ENCODE peak calls at places on chromosome 19, in eight cellular contexts. E is A673, A is mammary epithelial cell, W is upper lobe of right lung, O is cardiac muscle cell, N is transverse colon, V is lower lobe of right lung, L is GM23338. Z is an unnamed sample. For H3K4me1, the result is how much of the 10 kb centered on the place peaks cover.

GRCh38 chr19:32886241-32886640 is 16.7 kb upstream of the SLC7A9 start:
- DNase-seq in E (no peak), A (no peak), W (peak), O (no peak), N (no peak), V (no peak), L (no peak), Z (no peak)

GRCh38 chr19:16754207-16754806 is 34.7 kb downstream of the NWD1 start:
- DNase-seq in E (no peak), A (no peak), W (no peak), O (no peak), N (no peak), V (no peak), L (no peak), Z (no peak)

GRCh38 chr19:13284929-13285928 is 135.0 kb downstream of the IER2 start:
- DNase-seq in E (no peak), A (no peak), W (no peak), O (no peak), N (no peak), V (no peak), L (no peak), Z (no peak)

GRCh38 chr19:50974702-50975555 is 5.5 kb upstream of the KLK6 start:
- DNase-seq in E (no peak), A (no peak), W (no peak), O (no peak), N (no peak), V (no peak), L (no peak), Z (no peak)

GRCh38 chr19:18975864-18976263 is 34.8 kb upstream of the HOMER3 start:
- DNase-seq in E (peak), A (no peak), W (no peak), O (no peak), N (no peak), V (no peak), L (no peak), Z (no peak)

GRCh38 chr19:843180-843835 is 2.5 kb downstream of the PRTN3 start:
- DNase-seq in E (no peak), A (no peak), W (peak), O (no peak), N (no peak), V (peak), L (peak), Z (no peak)

GRCh38 chr19:12779162-12779993 is 4.0 kb upstream of the HOOK2 start:
- DNase-seq in E (peak), A (peak), W (no peak), O (peak), N (peak), V (no peak), L (peak), Z (no peak)

GRCh38 chr19:56377105-56377924 is 16.0 kb downstream of the ZNF582 start:
- DNase-seq in E (no peak), A (no peak), W (no peak), O (no peak), N (no peak), V (no peak), L (peak), Z (no peak)

GRCh38 chr19:34475975-34476594 is 5.5 kb upstream of the WTIP start:
- DNase-seq in E (no peak), A (no peak), W (no peak), O (no peak), N (no peak), V (no peak), L (peak), Z (no peak)

GRCh38 chr19:16328824-16329482 is 4.3 kb downstream of the KLF2 start:
- DNase-seq in E (no peak), A (no peak), W (no peak), O (no peak), N (no peak), V (peak), L (no peak), Z (no peak)

GRCh38 chr19:24101459-24102122 is 14.6 kb downstream of the ZNF254 start:
- DNase-seq in E (no peak), A (no peak), W (no peak), O (peak), N (no peak), V (no peak), L (no peak), Z (no peak)

GRCh38 chr19:703651-704446 is 4.9 kb upstream of the PALM start:
- DNase-seq in E (peak), A (peak), W (peak), O (peak), N (peak), V (peak), L (peak), Z (no peak)

GRCh38 chr19:36139473-36140288 is at the start of gene CAPNS1:
- DNase-seq in E (peak), A (peak), W (peak), O (peak), N (peak), V (peak), L (peak), Z (peak)

GRCh38 chr19:42121666-42122069 is 10.6 kb downstream of the POU2F2 start:
- DNase-seq in E (peak), A (peak), W (no peak), O (peak), N (peak), V (peak), L (peak), Z (peak)
- H3K4me1 ChIP-seq in E (under half), A (under half), W (under half), O (under half), N (under half), V (under half), L (under half), Z (under half)

GRCh38 chr19:39677931-39678889 is 22.5 kb downstream of the LGALS16 start:
- DNase-seq in E (no peak), A (no peak), W (no peak), O (no peak), N (no peak), V (peak), L (no peak), Z (no peak)
- H3K4me3 ChIP-seq in E (no peak), A (no peak), W (no peak), O (no peak), N (no peak), V (no peak), L (no peak), Z (no peak)

GRCh38 chr19:38266070-38266469 is 1.7 kb downstream of the SPINT2 start:
- DNase-seq in E (no peak), A (peak), W (no peak), O (no peak), N (no peak), V (no peak), L (no peak), Z (no peak)
- H3K4me1 ChIP-seq in E (under half), A (under half), W (under half), O (under half), N (under half), V (under half), L (half or more), Z (under half)

GRCh38 chr19:42097461-42097860 is 21.5 kb downstream of the ZNF574 start:
- DNase-seq in E (no peak), A (no peak), W (no peak), O (no peak), N (no peak), V (no peak), L (no peak), Z (no peak)

GRCh38 chr19:42098781-42099180 is 22.8 kb downstream of the ZNF574 start:
- DNase-seq in E (no peak), A (no peak), W (no peak), O (no peak), N (no peak), V (no peak), L (no peak), Z (no peak)

GRCh38 chr19:42095142-42095813 is 19.3 kb downstream of the ZNF574 start:
- DNase-seq in E (no peak), A (no peak), W (no peak), O (no peak), N (no peak), V (no peak), L (no peak), Z (no peak)

GRCh38 chr19:42095814-42096230 is 19.9 kb downstream of the ZNF574 start:
- DNase-seq in E (no peak), A (no peak), W (no peak), O (no peak), N (no peak), V (peak), L (peak), Z (peak)

DNA sequence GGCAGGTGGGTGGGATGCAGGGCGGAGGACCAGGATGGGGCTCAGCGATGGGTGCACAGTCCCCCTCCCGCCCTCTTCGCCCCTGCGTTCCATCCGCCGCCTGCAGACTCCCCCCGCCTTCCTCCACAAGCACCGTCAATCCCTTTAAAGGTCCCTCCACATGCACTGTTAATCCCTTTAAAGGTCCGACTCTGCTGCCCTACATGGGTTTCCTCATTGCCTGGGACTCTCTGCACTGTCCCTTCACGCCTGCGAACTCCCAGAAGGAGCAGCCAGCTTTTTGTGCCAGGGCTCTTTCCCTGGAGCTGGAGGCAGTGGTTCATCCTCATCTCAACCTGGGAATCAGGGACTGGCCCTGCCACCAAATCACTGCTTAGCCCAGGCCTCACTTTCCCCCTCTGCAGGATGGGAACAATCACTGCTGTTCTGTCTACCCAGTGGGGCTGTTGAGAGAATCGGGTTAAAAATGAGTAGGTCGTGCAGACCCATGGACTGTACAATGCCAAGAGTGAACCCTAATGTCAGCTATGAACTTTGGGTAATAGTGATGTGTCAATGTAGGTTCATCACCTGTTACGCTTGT is 20.4 kb downstream of the ZNF574 start:
- DNase-seq in E (no peak), A (no peak), W (no peak), O (no peak), N (no peak), V (no peak), L (peak), Z (no peak)
- H3K4me3 ChIP-seq in E (no peak), A (no peak), W (no peak), O (no peak), N (peak), V (no peak), L (peak), Z (no peak)

GRCh38 chr19:3401004-3401768 is 34.8 kb downstream of the NFIC start:
- DNase-seq in E (no peak), A (no peak), W (no peak), O (no peak), N (no peak), V (no peak), L (no peak), Z (no peak)

GRCh38 chr19:3396881-3397265 is 30.5 kb downstream of the NFIC start:
- DNase-seq in E (no peak), A (no peak), W (no peak), O (no peak), N (no peak), V (no peak), L (no peak), Z (no peak)

GRCh38 chr19:3398114-3398899 is 31.9 kb downstream of the NFIC start:
- DNase-seq in E (no peak), A (no peak), W (peak), O (peak), N (peak), V (peak), L (peak), Z (no peak)

GRCh38 chr19:3398900-3399278 is 32.5 kb downstream of the NFIC start:
- DNase-seq in E (no peak), A (no peak), W (no peak), O (no peak), N (no peak), V (no peak), L (no peak), Z (no peak)

GRCh38 chr19:3397266-3398022 is 31.1 kb downstream of the NFIC start:
- DNase-seq in E (no peak), A (peak), W (peak), O (peak), N (peak), V (peak), L (peak), Z (no peak)
- H3K4me1 ChIP-seq in E (under half), A (under half), W (under half), O (under half), N (under half), V (half or more), L (under half), Z (under half)

GRCh38 chr19:11482384-11483050 is 1.7 kb upstream of the ELAVL3 start:
- DNase-seq in E (peak), A (peak), W (peak), O (peak), N (peak), V (peak), L (peak), Z (no peak)

GRCh38 chr19:11483176-11484111 is 2.6 kb upstream of the ELAVL3 start:
- DNase-seq in E (no peak), A (no peak), W (no peak), O (no peak), N (no peak), V (no peak), L (peak), Z (no peak)

GRCh38 chr19:11480081-11480926 is 542 bp downstream of the ELAVL3 start:
- DNase-seq in E (no peak), A (no peak), W (no peak), O (no peak), N (no peak), V (no peak), L (peak), Z (no peak)

GRCh38 chr19:11480927-11481776 is at the start of gene ELAVL3:
- DNase-seq in E (peak), A (no peak), W (no peak), O (no peak), N (no peak), V (no peak), L (peak), Z (no peak)

GRCh38 chr19:11481777-11482383 is 1.0 kb upstream of the ELAVL3 start:
- DNase-seq in E (peak), A (peak), W (peak), O (peak), N (peak), V (peak), L (peak), Z (peak)
- H3K4me3 ChIP-seq in E (peak), A (peak), W (peak), O (peak), N (peak), V (peak), L (peak), Z (peak)

DNA sequence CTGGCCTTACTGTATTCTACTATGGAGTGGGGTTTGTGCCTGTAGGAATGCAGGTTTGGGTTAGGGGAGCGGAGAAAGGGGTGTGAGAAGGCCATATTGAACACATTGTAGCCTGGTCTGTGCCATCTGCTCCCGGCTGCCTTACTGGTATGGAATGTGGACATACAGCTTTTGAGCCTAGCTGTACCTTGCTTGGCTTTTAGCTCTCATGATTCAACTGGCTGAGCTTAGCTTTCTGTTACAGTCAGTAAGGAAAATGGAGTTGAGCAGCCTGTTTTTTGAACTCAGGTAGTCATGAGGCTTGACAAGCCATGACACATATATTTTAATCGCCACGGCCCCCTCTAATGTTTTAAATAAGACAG is 41.6 kb downstream of the ARHGAP35 start:
- DNase-seq in E (no peak), A (peak), W (no peak), O (no peak), N (no peak), V (no peak), L (peak), Z (peak)
- H3K4me1 ChIP-seq in E (under half), A (half or more), W (under half), O (under half), N (under half), V (half or more), L (under half), Z (under half)

DNA sequence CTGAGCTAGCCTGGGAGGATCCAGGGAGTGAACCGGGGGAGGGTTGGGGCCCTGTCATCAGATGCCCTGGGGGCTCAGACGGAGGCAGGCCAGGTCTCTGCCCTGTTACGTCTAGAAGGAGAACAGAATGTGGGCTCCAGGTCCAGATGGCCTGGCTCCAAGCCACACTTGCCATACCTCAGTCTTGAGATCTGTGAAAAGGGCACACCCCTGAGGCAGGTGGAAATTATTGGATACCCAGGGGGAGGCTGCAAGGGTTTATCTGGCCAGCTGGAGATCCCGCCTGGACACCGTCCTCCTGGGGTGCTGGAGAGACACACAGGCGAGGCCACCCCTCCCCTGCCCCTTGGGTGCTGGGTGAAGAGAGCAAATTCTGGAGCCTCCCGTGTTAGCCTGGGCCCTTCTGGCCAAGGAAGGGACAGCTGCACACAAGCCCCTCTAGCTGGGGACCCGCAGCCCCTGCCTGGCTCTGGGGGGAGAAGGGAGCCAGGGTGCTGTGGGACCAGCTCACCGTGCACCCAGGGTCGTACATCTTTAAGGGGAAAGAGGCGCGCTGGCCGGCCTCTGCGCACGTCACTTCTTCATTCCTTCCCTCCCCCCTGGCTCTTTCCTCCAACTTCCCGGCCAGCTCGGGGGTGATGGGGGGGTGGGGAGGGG is 808 bp upstream of the NFIC start:
- DNase-seq in E (peak), A (peak), W (peak), O (peak), N (peak), V (peak), L (no peak), Z (no peak)
- H3K4me3 ChIP-seq in E (peak), A (no peak), W (peak), O (peak), N (peak), V (peak), L (peak), Z (peak)

GRCh38 chr19:6442087-6442688 is 8.6 kb upstream of the SLC25A41 start:
- DNase-seq in E (no peak), A (no peak), W (no peak), O (no peak), N (no peak), V (no peak), L (no peak), Z (no peak)
- H3K4me1 ChIP-seq in E (under half), A (under half), W (under half), O (under half), N (under half), V (under half), L (under half), Z (under half)

DNA sequence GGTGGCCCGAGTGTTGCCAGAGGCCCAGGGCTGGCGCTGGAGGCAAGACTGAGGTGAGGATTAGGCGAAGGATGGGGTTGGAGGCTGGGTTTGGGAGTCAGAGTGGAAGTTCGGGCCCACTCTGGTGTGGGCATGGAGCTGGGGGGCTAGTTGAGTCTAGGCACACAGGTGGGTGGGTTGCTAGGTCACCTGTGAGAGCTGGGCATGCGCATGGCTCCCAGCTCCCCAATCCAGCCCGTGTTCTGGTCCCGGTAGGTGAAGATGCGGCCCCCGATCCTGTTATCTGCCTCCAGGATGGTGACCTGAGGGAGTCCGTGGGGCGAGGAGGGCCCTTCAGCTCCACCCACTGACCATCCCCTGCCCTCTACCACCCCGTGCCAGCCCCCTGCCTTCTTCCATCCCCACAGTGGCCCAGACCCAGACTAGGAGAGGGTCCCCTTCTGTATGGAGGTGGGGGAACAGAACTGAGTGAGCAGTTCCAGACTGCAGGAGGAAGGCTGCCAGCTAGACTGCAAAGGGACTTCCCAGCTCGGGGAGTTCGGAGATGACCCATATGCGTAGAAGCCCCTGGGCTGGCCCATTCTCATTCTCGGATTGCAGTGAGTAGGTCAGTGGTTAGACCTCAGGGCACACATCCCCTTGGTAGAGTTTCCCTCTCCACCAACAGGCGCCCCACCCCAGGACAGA is 1.7 kb downstream of the IL4I1 start:
- DNase-seq in E (no peak), A (no peak), W (no peak), O (no peak), N (no peak), V (no peak), L (no peak), Z (peak)
- H3K4me3 ChIP-seq in E (no peak), A (no peak), W (no peak), O (no peak), N (no peak), V (no peak), L (no peak), Z (no peak)